ENCODE peak calls at places on chromosomes 11 and 22, in ten cellular contexts. One of them, this sample, is unnamed.

GRCh38 chr11:74417860-74418508 is 19.8 kb upstream of the PGM2L1 start:
- DNase-seq in amniotic stem cell: no peak
- DNase-seq in A172: no peak
- DNase-seq in NCI-H2029 treated with DMSO at 0.1 percent for 48 hours: no peak
- DNase-seq in stimulated activated naive CD4-positive, alpha-beta T cell: no peak
- DNase-seq in mesothelial cell of epicardium: no peak
- DNase-seq in germinal center: no peak
- DNase-seq in IMR-90: peak
- DNase-seq in small intestine: no peak
- DNase-seq in NCI-H1092: no peak
- DNase-seq in this sample: peak

GRCh38 chr11:119652907-119653659 is 75.9 kb downstream of the NECTIN1 start:
- DNase-seq in amniotic stem cell: no peak
- DNase-seq in A172: no peak
- DNase-seq in NCI-H2029 treated with DMSO at 0.1 percent for 48 hours: no peak
- DNase-seq in stimulated activated naive CD4-positive, alpha-beta T cell: no peak
- DNase-seq in mesothelial cell of epicardium: no peak
- DNase-seq in germinal center: no peak
- DNase-seq in IMR-90: no peak
- DNase-seq in small intestine: no peak
- DNase-seq in NCI-H1092: no peak
- DNase-seq in this sample: no peak

GRCh38 chr22:50698546-50698945 is 25.9 kb downstream of the SHANK3 start:
- DNase-seq in amniotic stem cell: no peak
- DNase-seq in A172: no peak
- DNase-seq in NCI-H2029 treated with DMSO at 0.1 percent for 48 hours: no peak
- DNase-seq in stimulated activated naive CD4-positive, alpha-beta T cell: no peak
- DNase-seq in mesothelial cell of epicardium: no peak
- DNase-seq in germinal center: no peak
- DNase-seq in IMR-90: no peak
- DNase-seq in small intestine: no peak
- DNase-seq in NCI-H1092: no peak
- DNase-seq in this sample: no peak

GRCh38 chr22:40044870-40045834 is 50.4 kb downstream of the FAM83F start:
- DNase-seq in amniotic stem cell: no peak
- DNase-seq in A172: peak
- DNase-seq in NCI-H2029 treated with DMSO at 0.1 percent for 48 hours: no peak
- DNase-seq in stimulated activated naive CD4-positive, alpha-beta T cell: peak
- DNase-seq in mesothelial cell of epicardium: peak
- DNase-seq in germinal center: peak
- DNase-seq in IMR-90: peak
- DNase-seq in small intestine: peak
- DNase-seq in NCI-H1092: no peak
- DNase-seq in this sample: no peak

GRCh38 chr11:30282289-30282631 is 40.6 kb upstream of the ARL14EP start:
- DNase-seq in amniotic stem cell: no peak
- DNase-seq in A172: peak
- DNase-seq in NCI-H2029 treated with DMSO at 0.1 percent for 48 hours: no peak
- DNase-seq in stimulated activated naive CD4-positive, alpha-beta T cell: no peak
- DNase-seq in mesothelial cell of epicardium: no peak
- DNase-seq in germinal center: no peak
- DNase-seq in IMR-90: no peak
- DNase-seq in small intestine: no peak
- DNase-seq in NCI-H1092: no peak
- DNase-seq in this sample: no peak

GRCh38 chr11:13210424-13210823 is 67.2 kb upstream of the BMAL1 start:
- DNase-seq in amniotic stem cell: peak
- DNase-seq in A172: peak
- DNase-seq in NCI-H2029 treated with DMSO at 0.1 percent for 48 hours: peak
- DNase-seq in stimulated activated naive CD4-positive, alpha-beta T cell: no peak
- DNase-seq in mesothelial cell of epicardium: peak
- DNase-seq in germinal center: no peak
- DNase-seq in IMR-90: peak
- DNase-seq in small intestine: peak
- DNase-seq in NCI-H1092: peak
- DNase-seq in this sample: no peak

GRCh38 chr22:17633217-17633997 is 4.9 kb upstream of the ATP6V1E1 start:
- DNase-seq in amniotic stem cell: no peak
- DNase-seq in A172: peak
- DNase-seq in NCI-H2029 treated with DMSO at 0.1 percent for 48 hours: no peak
- DNase-seq in stimulated activated naive CD4-positive, alpha-beta T cell: no peak
- DNase-seq in mesothelial cell of epicardium: no peak
- DNase-seq in germinal center: no peak
- DNase-seq in IMR-90: peak
- DNase-seq in small intestine: no peak
- DNase-seq in NCI-H1092: no peak
- DNase-seq in this sample: no peak

GRCh38 chr11:60118333-60118732 is 29.9 kb downstream of the MS4A2 start:
- DNase-seq in amniotic stem cell: no peak
- DNase-seq in A172: no peak
- DNase-seq in NCI-H2029 treated with DMSO at 0.1 percent for 48 hours: no peak
- DNase-seq in stimulated activated naive CD4-positive, alpha-beta T cell: no peak
- DNase-seq in mesothelial cell of epicardium: no peak
- DNase-seq in germinal center: peak
- DNase-seq in IMR-90: no peak
- DNase-seq in small intestine: no peak
- DNase-seq in NCI-H1092: no peak
- DNase-seq in this sample: no peak

GRCh38 chr11:112294688-112295340 is 34.2 kb upstream of the PLET1 start:
- DNase-seq in amniotic stem cell: no peak
- DNase-seq in A172: peak
- DNase-seq in NCI-H2029 treated with DMSO at 0.1 percent for 48 hours: no peak
- DNase-seq in stimulated activated naive CD4-positive, alpha-beta T cell: no peak
- DNase-seq in mesothelial cell of epicardium: peak
- DNase-seq in germinal center: no peak
- DNase-seq in IMR-90: no peak
- DNase-seq in small intestine: no peak
- DNase-seq in NCI-H1092: no peak
- DNase-seq in this sample: no peak

GRCh38 chr11:69881467-69882269 is 62.5 kb upstream of the FGF3 start:
- DNase-seq in amniotic stem cell: no peak
- DNase-seq in A172: no peak
- DNase-seq in NCI-H2029 treated with DMSO at 0.1 percent for 48 hours: no peak
- DNase-seq in stimulated activated naive CD4-positive, alpha-beta T cell: no peak
- DNase-seq in mesothelial cell of epicardium: no peak
- DNase-seq in germinal center: no peak
- DNase-seq in IMR-90: no peak
- DNase-seq in small intestine: no peak
- DNase-seq in NCI-H1092: no peak
- DNase-seq in this sample: no peak

GRCh38 chr22:24455039-24455438 is 27.6 kb downstream of the ADORA2A start:
- DNase-seq in amniotic stem cell: no peak
- DNase-seq in A172: no peak
- DNase-seq in NCI-H2029 treated with DMSO at 0.1 percent for 48 hours: no peak
- DNase-seq in stimulated activated naive CD4-positive, alpha-beta T cell: no peak
- DNase-seq in mesothelial cell of epicardium: no peak
- DNase-seq in germinal center: no peak
- DNase-seq in IMR-90: no peak
- DNase-seq in small intestine: no peak
- DNase-seq in NCI-H1092: no peak
- DNase-seq in this sample: no peak

GRCh38 chr22:47303161-47303890 is 540.9 kb downstream of the TBC1D22A start:
- DNase-seq in amniotic stem cell: no peak
- DNase-seq in A172: no peak
- DNase-seq in NCI-H2029 treated with DMSO at 0.1 percent for 48 hours: no peak
- DNase-seq in stimulated activated naive CD4-positive, alpha-beta T cell: no peak
- DNase-seq in mesothelial cell of epicardium: no peak
- DNase-seq in germinal center: no peak
- DNase-seq in IMR-90: no peak
- DNase-seq in small intestine: no peak
- DNase-seq in NCI-H1092: no peak
- DNase-seq in this sample: no peak

GRCh38 chr11:131640320-131640719 is 269.9 kb downstream of the NTM start:
- DNase-seq in amniotic stem cell: no peak
- DNase-seq in A172: no peak
- DNase-seq in NCI-H2029 treated with DMSO at 0.1 percent for 48 hours: no peak
- DNase-seq in stimulated activated naive CD4-positive, alpha-beta T cell: no peak
- DNase-seq in mesothelial cell of epicardium: no peak
- DNase-seq in germinal center: no peak
- DNase-seq in IMR-90: no peak
- DNase-seq in small intestine: no peak
- DNase-seq in NCI-H1092: no peak
- DNase-seq in this sample: no peak

GRCh38 chr22:28297504-28297903 is 378.4 kb upstream of the PITPNB start:
- DNase-seq in amniotic stem cell: no peak
- DNase-seq in A172: no peak
- DNase-seq in NCI-H2029 treated with DMSO at 0.1 percent for 48 hours: no peak
- DNase-seq in stimulated activated naive CD4-positive, alpha-beta T cell: no peak
- DNase-seq in mesothelial cell of epicardium: no peak
- DNase-seq in germinal center: no peak
- DNase-seq in IMR-90: peak
- DNase-seq in small intestine: peak
- DNase-seq in NCI-H1092: no peak
- DNase-seq in this sample: no peak

GRCh38 chr22:39735776-39736175 is 157.8 kb downstream of the ENTHD1 start:
- DNase-seq in amniotic stem cell: no peak
- DNase-seq in A172: no peak
- DNase-seq in NCI-H2029 treated with DMSO at 0.1 percent for 48 hours: no peak
- DNase-seq in stimulated activated naive CD4-positive, alpha-beta T cell: no peak
- DNase-seq in mesothelial cell of epicardium: no peak
- DNase-seq in germinal center: no peak
- DNase-seq in IMR-90: no peak
- DNase-seq in small intestine: no peak
- DNase-seq in NCI-H1092: no peak
- DNase-seq in this sample: no peak